ENCODE peak calls at places on chromosomes 16 and 17, in four cellular contexts. One of them, this sample, is unnamed.

GRCh38 chr16:7236824-7237410 is 95.7 kb upstream of the RBFOX1 start:
- DNase-seq in NCI-H146: no peak
- DNase-seq in ELR: no peak
- DNase-seq in activated CD4-positive, alpha-beta T cell treated with anti-CD3 and anti-CD28 coated beads, Interleukin-2, amount 10 ng/mL, durations not matched to agents 7 days and 5 days: no peak
- DNase-seq in this sample: no peak

GRCh38 chr17:21247859-21248258 is 5.4 kb downstream of the NATD1 start:
- DNase-seq in NCI-H146: no peak
- DNase-seq in ELR: no peak
- DNase-seq in activated CD4-positive, alpha-beta T cell treated with anti-CD3 and anti-CD28 coated beads, Interleukin-2, amount 10 ng/mL, durations not matched to agents 7 days and 5 days: no peak
- DNase-seq in this sample: no peak

GRCh38 chr16:54870151-54870550 is 60.5 kb upstream of the IRX5 start:
- DNase-seq in NCI-H146: no peak
- DNase-seq in ELR: no peak
- DNase-seq in activated CD4-positive, alpha-beta T cell treated with anti-CD3 and anti-CD28 coated beads, Interleukin-2, amount 10 ng/mL, durations not matched to agents 7 days and 5 days: no peak
- DNase-seq in this sample: no peak

GRCh38 chr17:45118691-45119090 is 13.6 kb downstream of the PLCD3 start:
- DNase-seq in NCI-H146: no peak
- DNase-seq in ELR: no peak
- DNase-seq in activated CD4-positive, alpha-beta T cell treated with anti-CD3 and anti-CD28 coated beads, Interleukin-2, amount 10 ng/mL, durations not matched to agents 7 days and 5 days: no peak
- DNase-seq in this sample: no peak

GRCh38 chr16:49469930-49470451 is 96.4 kb downstream of the C16orf78 start:
- DNase-seq in NCI-H146: no peak
- DNase-seq in ELR: no peak
- DNase-seq in activated CD4-positive, alpha-beta T cell treated with anti-CD3 and anti-CD28 coated beads, Interleukin-2, amount 10 ng/mL, durations not matched to agents 7 days and 5 days: no peak
- DNase-seq in this sample: peak

GRCh38 chr16:49276646-49277385 is 4.8 kb downstream of the CBLN1 start:
- DNase-seq in NCI-H146: no peak
- DNase-seq in ELR: no peak
- DNase-seq in activated CD4-positive, alpha-beta T cell treated with anti-CD3 and anti-CD28 coated beads, Interleukin-2, amount 10 ng/mL, durations not matched to agents 7 days and 5 days: no peak
- DNase-seq in this sample: no peak

GRCh38 chr16:50680907-50681885 is at the start of gene SNX20:
- DNase-seq in NCI-H146: no peak
- DNase-seq in ELR: no peak
- DNase-seq in activated CD4-positive, alpha-beta T cell treated with anti-CD3 and anti-CD28 coated beads, Interleukin-2, amount 10 ng/mL, durations not matched to agents 7 days and 5 days: peak
- DNase-seq in this sample: no peak

GRCh38 chr17:41976142-41976768 is 9.7 kb downstream of the CNP start:
- DNase-seq in NCI-H146: no peak
- DNase-seq in ELR: no peak
- DNase-seq in activated CD4-positive, alpha-beta T cell treated with anti-CD3 and anti-CD28 coated beads, Interleukin-2, amount 10 ng/mL, durations not matched to agents 7 days and 5 days: no peak
- DNase-seq in this sample: no peak

GRCh38 chr17:69142473-69142802 is 743 bp upstream of the ABCA6 start:
- DNase-seq in NCI-H146: no peak
- DNase-seq in ELR: peak
- DNase-seq in activated CD4-positive, alpha-beta T cell treated with anti-CD3 and anti-CD28 coated beads, Interleukin-2, amount 10 ng/mL, durations not matched to agents 7 days and 5 days: no peak
- DNase-seq in this sample: no peak

This sample was measured in left lobe of liver.